ENCODE peak calls at places on chromosomes 4 and X, in nine cellular contexts. One of them, this sample, is unnamed. For H3K27me3, the result is how much of the 10 kb centered on the place peaks cover.

GRCh38 chr4:38803833-38804653 is 548 bp downstream of the TLR1 start:
- DNase-seq in hepatocyte: no peak
- DNase-seq in thyroid gland: no peak
- DNase-seq in CD4-positive, alpha-beta memory T cell: peak
- DNase-seq in PC-3: peak
- DNase-seq in cardiac muscle cell: peak
- DNase-seq in brain microvascular endothelial cell: no peak
- DNase-seq in left lung: no peak
- DNase-seq in pancreas: no peak
- DNase-seq in this sample: no peak

GRCh38 chr4:148497258-148497657 is 55.0 kb upstream of the NR3C2 start:
- DNase-seq in PC-3: no peak
- DNase-seq in CD4-positive, alpha-beta memory T cell: no peak
- DNase-seq in brain microvascular endothelial cell: no peak
- DNase-seq in left lung: no peak
- DNase-seq in hepatocyte: no peak
- DNase-seq in pancreas: no peak
- DNase-seq in cardiac muscle cell: no peak
- DNase-seq in thyroid gland: no peak
- DNase-seq in this sample: no peak

GRCh38 chrX:63434665-63435064 is 83.5 kb upstream of the SPIN4 start:
- DNase-seq in brain microvascular endothelial cell: no peak
- DNase-seq in CD4-positive, alpha-beta memory T cell: no peak
- DNase-seq in pancreas: no peak
- DNase-seq in PC-3: peak
- DNase-seq in cardiac muscle cell: no peak
- DNase-seq in left lung: no peak
- DNase-seq in hepatocyte: peak
- DNase-seq in thyroid gland: no peak
- DNase-seq in this sample: no peak

GRCh38 chr4:121273191-121273590 is 107.6 kb downstream of the QRFPR start:
- DNase-seq in hepatocyte: no peak
- DNase-seq in PC-3: no peak
- DNase-seq in left lung: no peak
- DNase-seq in pancreas: no peak
- DNase-seq in thyroid gland: no peak
- DNase-seq in brain microvascular endothelial cell: no peak
- DNase-seq in cardiac muscle cell: no peak
- DNase-seq in CD4-positive, alpha-beta memory T cell: no peak
- DNase-seq in this sample: no peak

GRCh38 chrX:115898382-115899001 is 272.1 kb upstream of the AGTR2 start:
- DNase-seq in thyroid gland: no peak
- DNase-seq in brain microvascular endothelial cell: no peak
- DNase-seq in pancreas: peak
- DNase-seq in left lung: no peak
- DNase-seq in cardiac muscle cell: no peak
- DNase-seq in hepatocyte: no peak
- DNase-seq in PC-3: peak
- DNase-seq in CD4-positive, alpha-beta memory T cell: peak
- DNase-seq in this sample: peak

GRCh38 chr4:82431026-82431745 is 796 bp downstream of the ENOPH1 start:
- DNase-seq in PC-3: peak
- DNase-seq in left lung: peak
- DNase-seq in thyroid gland: peak
- DNase-seq in pancreas: peak
- DNase-seq in CD4-positive, alpha-beta memory T cell: no peak
- DNase-seq in brain microvascular endothelial cell: peak
- DNase-seq in hepatocyte: peak
- DNase-seq in cardiac muscle cell: peak
- DNase-seq in this sample: peak

GRCh38 chr4:26268246-26268645 is 52.6 kb upstream of the RBPJ start:
- DNase-seq in pancreas: no peak
- DNase-seq in brain microvascular endothelial cell: no peak
- DNase-seq in left lung: no peak
- DNase-seq in CD4-positive, alpha-beta memory T cell: no peak
- DNase-seq in cardiac muscle cell: no peak
- DNase-seq in PC-3: no peak
- DNase-seq in thyroid gland: no peak
- DNase-seq in hepatocyte: no peak
- DNase-seq in this sample: no peak

GRCh38 chrX:40104649-40105015 is 6.9 kb upstream of the BCOR start:
- DNase-seq in pancreas: peak
- DNase-seq in brain microvascular endothelial cell: no peak
- DNase-seq in PC-3: peak
- DNase-seq in hepatocyte: peak
- DNase-seq in cardiac muscle cell: peak
- DNase-seq in CD4-positive, alpha-beta memory T cell: no peak
- DNase-seq in thyroid gland: peak
- DNase-seq in left lung: peak
- DNase-seq in this sample: peak

GRCh38 chr4:63302078-63302477 is 1107.2 kb downstream of the TECRL start:
- DNase-seq in pancreas: no peak
- DNase-seq in cardiac muscle cell: no peak
- DNase-seq in brain microvascular endothelial cell: no peak
- DNase-seq in left lung: no peak
- DNase-seq in hepatocyte: no peak
- DNase-seq in CD4-positive, alpha-beta memory T cell: no peak
- DNase-seq in PC-3: no peak
- DNase-seq in thyroid gland: no peak
- DNase-seq in this sample: no peak

GRCh38 chr4:60463846-60464502 is 736.2 kb upstream of the ADGRL3 start:
- DNase-seq in PC-3: peak
- DNase-seq in hepatocyte: no peak
- DNase-seq in pancreas: no peak
- DNase-seq in cardiac muscle cell: no peak
- DNase-seq in left lung: peak
- DNase-seq in brain microvascular endothelial cell: peak
- DNase-seq in CD4-positive, alpha-beta memory T cell: no peak
- DNase-seq in thyroid gland: no peak
- DNase-seq in this sample: peak

GRCh38 chr4:123878976-123879375 is 482.4 kb downstream of the SPRY1 start:
- DNase-seq in hepatocyte: no peak
- DNase-seq in cardiac muscle cell: no peak
- DNase-seq in PC-3: peak
- DNase-seq in left lung: no peak
- DNase-seq in pancreas: no peak
- DNase-seq in CD4-positive, alpha-beta memory T cell: no peak
- DNase-seq in thyroid gland: no peak
- DNase-seq in brain microvascular endothelial cell: no peak
- DNase-seq in this sample: no peak

GRCh38 chr4:125303058-125303457 is 11.7 kb upstream of the FAT4 start:
- DNase-seq in CD4-positive, alpha-beta memory T cell: no peak
- DNase-seq in thyroid gland: no peak
- DNase-seq in pancreas: no peak
- DNase-seq in hepatocyte: no peak
- DNase-seq in brain microvascular endothelial cell: no peak
- DNase-seq in cardiac muscle cell: no peak
- DNase-seq in PC-3: no peak
- DNase-seq in left lung: no peak
- DNase-seq in this sample: no peak

GRCh38 chrX:69197690-69198089 is 32.4 kb upstream of the PJA1 start:
- DNase-seq in thyroid gland: no peak
- DNase-seq in brain microvascular endothelial cell: no peak
- DNase-seq in CD4-positive, alpha-beta memory T cell: no peak
- DNase-seq in left lung: no peak
- DNase-seq in cardiac muscle cell: no peak
- DNase-seq in pancreas: no peak
- DNase-seq in PC-3: no peak
- DNase-seq in hepatocyte: no peak
- DNase-seq in this sample: no peak

GRCh38 chr4:163592207-163592606 is 97.7 kb downstream of the TMA16 start:
- DNase-seq in left lung: no peak
- DNase-seq in pancreas: no peak
- DNase-seq in thyroid gland: no peak
- DNase-seq in CD4-positive, alpha-beta memory T cell: no peak
- DNase-seq in cardiac muscle cell: no peak
- DNase-seq in brain microvascular endothelial cell: no peak
- DNase-seq in PC-3: no peak
- DNase-seq in hepatocyte: no peak
- DNase-seq in this sample: no peak

DNA sequence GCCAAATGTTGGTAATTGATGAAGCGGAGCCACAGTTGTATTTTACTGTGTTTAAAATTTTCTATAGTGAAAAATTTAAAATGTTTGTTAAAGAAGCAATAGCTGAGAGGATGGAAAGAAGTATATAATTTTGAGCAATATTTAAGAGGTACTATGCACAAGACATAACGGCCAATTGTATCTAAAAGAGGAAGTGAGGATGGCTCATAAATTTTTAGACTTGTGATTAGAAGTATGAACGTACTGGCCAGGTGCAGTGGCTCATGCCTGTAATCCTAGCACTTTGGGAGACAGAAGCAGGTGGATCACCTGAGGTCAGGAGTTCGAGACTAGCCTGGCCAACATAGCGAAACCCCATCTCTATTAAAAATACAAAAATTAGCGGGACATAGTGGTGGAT is 12.7 kb upstream of the HHIP start:
- DNase-seq in hepatocyte: no peak
- DNase-seq in PC-3: no peak
- DNase-seq in pancreas: no peak
- DNase-seq in left lung: no peak
- DNase-seq in CD4-positive, alpha-beta memory T cell: no peak
- DNase-seq in cardiac muscle cell: no peak
- DNase-seq in brain microvascular endothelial cell: no peak
- DNase-seq in thyroid gland: no peak
- DNase-seq in this sample: no peak
- H3K4me3 ChIP-seq in hepatocyte: no peak
- H3K4me3 ChIP-seq in PC-3: no peak
- H3K4me3 ChIP-seq in pancreas: no peak
- H3K4me3 ChIP-seq in left lung: no peak
- H3K4me3 ChIP-seq in CD4-positive, alpha-beta memory T cell: no peak
- H3K4me3 ChIP-seq in cardiac muscle cell: no peak
- H3K4me3 ChIP-seq in brain microvascular endothelial cell: no peak
- H3K4me3 ChIP-seq in thyroid gland: no peak
- H3K4me3 ChIP-seq in this sample: no peak

GRCh38 chrX:111869639-111870034 is 6.3 kb upstream of the TRPC5OS start:
- DNase-seq in brain microvascular endothelial cell: peak
- DNase-seq in CD4-positive, alpha-beta memory T cell: peak
- DNase-seq in hepatocyte: peak
- DNase-seq in cardiac muscle cell: peak
- DNase-seq in thyroid gland: peak
- DNase-seq in PC-3: peak
- DNase-seq in pancreas: no peak
- DNase-seq in left lung: no peak
- DNase-seq in this sample: peak
- H3K27me3 ChIP-seq in brain microvascular endothelial cell: under half
- H3K27me3 ChIP-seq in CD4-positive, alpha-beta memory T cell: under half
- H3K27me3 ChIP-seq in hepatocyte: under half
- H3K27me3 ChIP-seq in cardiac muscle cell: under half
- H3K27me3 ChIP-seq in thyroid gland: under half
- H3K27me3 ChIP-seq in PC-3: under half
- H3K27me3 ChIP-seq in pancreas: under half
- H3K27me3 ChIP-seq in left lung: under half
- H3K27me3 ChIP-seq in this sample: under half

GRCh38 chrX:110087485-110088356 is 84.8 kb downstream of the TMEM164 start:
- DNase-seq in pancreas: no peak
- DNase-seq in hepatocyte: peak
- DNase-seq in brain microvascular endothelial cell: peak
- DNase-seq in thyroid gland: no peak
- DNase-seq in cardiac muscle cell: peak
- DNase-seq in CD4-positive, alpha-beta memory T cell: no peak
- DNase-seq in left lung: peak
- DNase-seq in PC-3: peak
- DNase-seq in this sample: no peak

GRCh38 chrX:110086162-110086915 is 83.4 kb downstream of the TMEM164 start:
- DNase-seq in pancreas: no peak
- DNase-seq in left lung: no peak
- DNase-seq in CD4-positive, alpha-beta memory T cell: no peak
- DNase-seq in hepatocyte: no peak
- DNase-seq in thyroid gland: no peak
- DNase-seq in cardiac muscle cell: no peak
- DNase-seq in brain microvascular endothelial cell: peak
- DNase-seq in PC-3: peak
- DNase-seq in this sample: no peak

GRCh38 chrX:110082156-110082555 is 79.2 kb downstream of the TMEM164 start:
- DNase-seq in brain microvascular endothelial cell: peak
- DNase-seq in left lung: no peak
- DNase-seq in CD4-positive, alpha-beta memory T cell: no peak
- DNase-seq in hepatocyte: no peak
- DNase-seq in thyroid gland: no peak
- DNase-seq in PC-3: peak
- DNase-seq in pancreas: no peak
- DNase-seq in cardiac muscle cell: peak
- DNase-seq in this sample: no peak

GRCh38 chrX:110089656-110090404 is 86.9 kb downstream of the TMEM164 start:
- DNase-seq in PC-3: no peak
- DNase-seq in cardiac muscle cell: peak
- DNase-seq in CD4-positive, alpha-beta memory T cell: peak
- DNase-seq in pancreas: no peak
- DNase-seq in hepatocyte: no peak
- DNase-seq in brain microvascular endothelial cell: no peak
- DNase-seq in thyroid gland: no peak
- DNase-seq in left lung: no peak
- DNase-seq in this sample: no peak

GRCh38 chrX:110086916-110087484 is 84.1 kb downstream of the TMEM164 start:
- DNase-seq in left lung: no peak
- DNase-seq in thyroid gland: no peak
- DNase-seq in PC-3: peak
- DNase-seq in pancreas: no peak
- DNase-seq in cardiac muscle cell: peak
- DNase-seq in CD4-positive, alpha-beta memory T cell: no peak
- DNase-seq in hepatocyte: peak
- DNase-seq in brain microvascular endothelial cell: peak
- DNase-seq in this sample: no peak
- H3K4me3 ChIP-seq in left lung: no peak
- H3K4me3 ChIP-seq in thyroid gland: no peak
- H3K4me3 ChIP-seq in PC-3: peak
- H3K4me3 ChIP-seq in pancreas: no peak
- H3K4me3 ChIP-seq in cardiac muscle cell: no peak
- H3K4me3 ChIP-seq in CD4-positive, alpha-beta memory T cell: no peak
- H3K4me3 ChIP-seq in hepatocyte: no peak
- H3K4me3 ChIP-seq in brain microvascular endothelial cell: peak
- H3K4me3 ChIP-seq in this sample: no peak

GRCh38 chr4:74934016-74934821 is 1.3 kb downstream of the PARM1 start:
- DNase-seq in pancreas: peak
- DNase-seq in cardiac muscle cell: peak
- DNase-seq in CD4-positive, alpha-beta memory T cell: no peak
- DNase-seq in hepatocyte: peak
- DNase-seq in left lung: peak
- DNase-seq in brain microvascular endothelial cell: peak
- DNase-seq in PC-3: peak
- DNase-seq in thyroid gland: peak
- DNase-seq in this sample: peak

GRCh38 chr4:74934822-74935326 is 2.0 kb downstream of the PARM1 start:
- DNase-seq in PC-3: no peak
- DNase-seq in pancreas: no peak
- DNase-seq in hepatocyte: no peak
- DNase-seq in CD4-positive, alpha-beta memory T cell: no peak
- DNase-seq in brain microvascular endothelial cell: no peak
- DNase-seq in thyroid gland: peak
- DNase-seq in left lung: no peak
- DNase-seq in cardiac muscle cell: no peak
- DNase-seq in this sample: peak

GRCh38 chr4:74932832-74933561 is at the start of gene PARM1:
- DNase-seq in pancreas: peak
- DNase-seq in left lung: peak
- DNase-seq in brain microvascular endothelial cell: peak
- DNase-seq in thyroid gland: peak
- DNase-seq in hepatocyte: peak
- DNase-seq in cardiac muscle cell: peak
- DNase-seq in CD4-positive, alpha-beta memory T cell: peak
- DNase-seq in PC-3: peak
- DNase-seq in this sample: peak

GRCh38 chr4:74932010-74932409 is 906 bp upstream of the PARM1 start:
- DNase-seq in pancreas: no peak
- DNase-seq in hepatocyte: no peak
- DNase-seq in PC-3: no peak
- DNase-seq in thyroid gland: no peak
- DNase-seq in brain microvascular endothelial cell: no peak
- DNase-seq in CD4-positive, alpha-beta memory T cell: no peak
- DNase-seq in left lung: no peak
- DNase-seq in cardiac muscle cell: no peak
- DNase-seq in this sample: no peak

GRCh38 chr4:74933562-74934015 is 673 bp downstream of the PARM1 start:
- DNase-seq in pancreas: peak
- DNase-seq in PC-3: no peak
- DNase-seq in cardiac muscle cell: peak
- DNase-seq in CD4-positive, alpha-beta memory T cell: no peak
- DNase-seq in thyroid gland: peak
- DNase-seq in left lung: peak
- DNase-seq in hepatocyte: peak
- DNase-seq in brain microvascular endothelial cell: no peak
- DNase-seq in this sample: peak
- H3K27me3 ChIP-seq in pancreas: under half
- H3K27me3 ChIP-seq in PC-3: under half
- H3K27me3 ChIP-seq in cardiac muscle cell: under half
- H3K27me3 ChIP-seq in CD4-positive, alpha-beta memory T cell: under half
- H3K27me3 ChIP-seq in thyroid gland: under half
- H3K27me3 ChIP-seq in left lung: under half
- H3K27me3 ChIP-seq in hepatocyte: under half
- H3K27me3 ChIP-seq in brain microvascular endothelial cell: under half
- H3K27me3 ChIP-seq in this sample: under half

This sample was measured in H7.